ENCODE peak calls at places on chromosome 9, in eight cellular contexts. One of them, this sample, is unnamed.

GRCh38 chr9:97307091-97307490 is 368 bp upstream of the CCDC180 start:
- DNase-seq in IMR-90: peak; percentile 57
- DNase-seq in endothelial cell of umbilical vein: peak; percentile 66
- DNase-seq in MM.1S: no peak
- DNase-seq in breast epithelium: peak; percentile 76
- DNase-seq in OCI-LY7: no peak
- DNase-seq in ascending aorta: no peak
- DNase-seq in cardiac muscle cell: peak; percentile 63
- DNase-seq in this sample: peak; percentile 53

GRCh38 chr9:137236238-137236935 is 4.7 kb upstream of the TUBB4B start:
- DNase-seq in IMR-90: peak; percentile 63
- DNase-seq in endothelial cell of umbilical vein: peak; percentile 77
- DNase-seq in MM.1S: peak; percentile 83
- DNase-seq in breast epithelium: peak; percentile 93
- DNase-seq in OCI-LY7: peak; percentile 90
- DNase-seq in ascending aorta: peak; percentile 29
- DNase-seq in cardiac muscle cell: peak; percentile 96
- DNase-seq in this sample: peak; percentile 76

GRCh38 chr9:69768716-69769115 is 8.9 kb upstream of the PTAR1 start:
- DNase-seq in IMR-90: peak; percentile 34
- DNase-seq in endothelial cell of umbilical vein: no peak
- DNase-seq in MM.1S: no peak
- DNase-seq in breast epithelium: no peak
- DNase-seq in OCI-LY7: no peak
- DNase-seq in ascending aorta: no peak
- DNase-seq in cardiac muscle cell: no peak
- DNase-seq in this sample: no peak

GRCh38 chr9:33458444-33458843 is 11.1 kb upstream of the AQP3 start:
- DNase-seq in IMR-90: peak; percentile 46
- DNase-seq in endothelial cell of umbilical vein: peak; percentile 38
- DNase-seq in MM.1S: peak; percentile 41
- DNase-seq in breast epithelium: no peak
- DNase-seq in OCI-LY7: peak; percentile 52
- DNase-seq in ascending aorta: no peak
- DNase-seq in cardiac muscle cell: no peak
- DNase-seq in this sample: no peak

GRCh38 chr9:134882204-134882785 is 1.7 kb downstream of the FCN2 start:
- DNase-seq in IMR-90: no peak
- DNase-seq in endothelial cell of umbilical vein: no peak
- DNase-seq in MM.1S: no peak
- DNase-seq in breast epithelium: no peak
- DNase-seq in OCI-LY7: no peak
- DNase-seq in ascending aorta: no peak
- DNase-seq in cardiac muscle cell: no peak
- DNase-seq in this sample: no peak

GRCh38 chr9:63816742-63817621 is 1468.0 kb downstream of the FOXD4L5 start:
- DNase-seq in IMR-90: peak; percentile 82
- DNase-seq in endothelial cell of umbilical vein: peak; percentile 69
- DNase-seq in MM.1S: peak; percentile 78
- DNase-seq in breast epithelium: peak; percentile 98
- DNase-seq in OCI-LY7: peak; percentile 78
- DNase-seq in ascending aorta: peak; percentile 16
- DNase-seq in cardiac muscle cell: peak; percentile 68
- DNase-seq in this sample: peak; percentile 44

GRCh38 chr9:134887686-134888602 is 7.3 kb downstream of the FCN2 start:
- DNase-seq in IMR-90: no peak
- DNase-seq in endothelial cell of umbilical vein: no peak
- DNase-seq in MM.1S: no peak
- DNase-seq in breast epithelium: no peak
- DNase-seq in OCI-LY7: no peak
- DNase-seq in ascending aorta: no peak
- DNase-seq in cardiac muscle cell: no peak
- DNase-seq in this sample: no peak

GRCh38 chr9:81628897-81629296 is 60.5 kb downstream of the TLE1 start:
- DNase-seq in IMR-90: peak; percentile 65
- DNase-seq in endothelial cell of umbilical vein: no peak
- DNase-seq in MM.1S: no peak
- DNase-seq in breast epithelium: no peak
- DNase-seq in OCI-LY7: no peak
- DNase-seq in ascending aorta: no peak
- DNase-seq in cardiac muscle cell: no peak
- DNase-seq in this sample: no peak

GRCh38 chr9:124440786-124441185 is 9.5 kb upstream of the ADGRD2 start:
- DNase-seq in IMR-90: no peak
- DNase-seq in endothelial cell of umbilical vein: no peak
- DNase-seq in MM.1S: no peak
- DNase-seq in breast epithelium: no peak
- DNase-seq in OCI-LY7: no peak
- DNase-seq in ascending aorta: no peak
- DNase-seq in cardiac muscle cell: no peak
- DNase-seq in this sample: no peak

GRCh38 chr9:87615547-87616148 is 110.3 kb upstream of the CTSL start:
- DNase-seq in IMR-90: no peak
- DNase-seq in endothelial cell of umbilical vein: no peak
- DNase-seq in MM.1S: no peak
- DNase-seq in breast epithelium: no peak
- DNase-seq in OCI-LY7: no peak
- DNase-seq in ascending aorta: no peak
- DNase-seq in cardiac muscle cell: no peak
- DNase-seq in this sample: no peak

GRCh38 chr9:133513214-133514088 is 11.3 kb downstream of the MYMK start:
- DNase-seq in IMR-90: no peak
- DNase-seq in endothelial cell of umbilical vein: no peak
- DNase-seq in MM.1S: no peak
- DNase-seq in breast epithelium: no peak
- DNase-seq in OCI-LY7: no peak
- DNase-seq in ascending aorta: no peak
- DNase-seq in cardiac muscle cell: no peak
- DNase-seq in this sample: no peak

GRCh38 chr9:107894572-107895261 is 405.1 kb upstream of the KLF4 start:
- DNase-seq in IMR-90: peak; percentile 93
- DNase-seq in endothelial cell of umbilical vein: no peak
- DNase-seq in MM.1S: no peak
- DNase-seq in breast epithelium: no peak
- DNase-seq in OCI-LY7: no peak
- DNase-seq in ascending aorta: no peak
- DNase-seq in cardiac muscle cell: no peak
- DNase-seq in this sample: no peak

GRCh38 chr9:98087420-98088354 is 31.2 kb downstream of the NANS start:
- DNase-seq in IMR-90: peak; percentile 20
- DNase-seq in endothelial cell of umbilical vein: peak; percentile 76
- DNase-seq in MM.1S: no peak
- DNase-seq in breast epithelium: no peak
- DNase-seq in OCI-LY7: no peak
- DNase-seq in ascending aorta: no peak
- DNase-seq in cardiac muscle cell: peak; percentile 55
- DNase-seq in this sample: no peak

GRCh38 chr9:36486454-36486932 is 86.2 kb upstream of the MELK start:
- DNase-seq in IMR-90: peak; percentile 11
- DNase-seq in endothelial cell of umbilical vein: peak; percentile 46
- DNase-seq in MM.1S: peak; percentile 10
- DNase-seq in breast epithelium: no peak
- DNase-seq in OCI-LY7: no peak
- DNase-seq in ascending aorta: no peak
- DNase-seq in cardiac muscle cell: peak; percentile 57
- DNase-seq in this sample: peak; percentile 12

GRCh38 chr9:81113408-81114124 is 575.8 kb downstream of the TLE1 start:
- DNase-seq in IMR-90: no peak
- DNase-seq in endothelial cell of umbilical vein: no peak
- DNase-seq in MM.1S: peak; percentile 86
- DNase-seq in breast epithelium: no peak
- DNase-seq in OCI-LY7: peak; percentile 1
- DNase-seq in ascending aorta: no peak
- DNase-seq in cardiac muscle cell: no peak
- DNase-seq in this sample: no peak

GRCh38 chr9:72704688-72705375 is 183.4 kb downstream of the TMC1 start:
- DNase-seq in IMR-90: no peak
- DNase-seq in endothelial cell of umbilical vein: no peak
- DNase-seq in MM.1S: no peak
- DNase-seq in breast epithelium: no peak
- DNase-seq in OCI-LY7: no peak
- DNase-seq in ascending aorta: no peak
- DNase-seq in cardiac muscle cell: no peak
- DNase-seq in this sample: no peak

GRCh38 chr9:12703996-12704395 is 10.8 kb downstream of the TYRP1 start:
- DNase-seq in IMR-90: peak; percentile 12
- DNase-seq in endothelial cell of umbilical vein: no peak
- DNase-seq in MM.1S: no peak
- DNase-seq in breast epithelium: no peak
- DNase-seq in OCI-LY7: no peak
- DNase-seq in ascending aorta: no peak
- DNase-seq in cardiac muscle cell: no peak
- DNase-seq in this sample: no peak

GRCh38 chr9:110284211-110284849 is 28.0 kb upstream of the TXN start:
- DNase-seq in IMR-90: no peak
- DNase-seq in endothelial cell of umbilical vein: no peak
- DNase-seq in MM.1S: no peak
- DNase-seq in breast epithelium: no peak
- DNase-seq in OCI-LY7: no peak
- DNase-seq in ascending aorta: no peak
- DNase-seq in cardiac muscle cell: no peak
- DNase-seq in this sample: no peak

GRCh38 chr9:132834343-132834742 is 43.7 kb downstream of the AK8 start:
- DNase-seq in IMR-90: no peak
- DNase-seq in endothelial cell of umbilical vein: no peak
- DNase-seq in MM.1S: no peak
- DNase-seq in breast epithelium: no peak
- DNase-seq in OCI-LY7: no peak
- DNase-seq in ascending aorta: no peak
- DNase-seq in cardiac muscle cell: no peak
- DNase-seq in this sample: no peak

GRCh38 chr9:113692264-113692663 is 183.8 kb upstream of the ZNF618 start:
- DNase-seq in IMR-90: no peak
- DNase-seq in endothelial cell of umbilical vein: no peak
- DNase-seq in MM.1S: no peak
- DNase-seq in breast epithelium: no peak
- DNase-seq in OCI-LY7: no peak
- DNase-seq in ascending aorta: no peak
- DNase-seq in cardiac muscle cell: no peak
- DNase-seq in this sample: no peak

GRCh38 chr9:115198018-115198417 is 80.1 kb upstream of the TNC start:
- DNase-seq in IMR-90: peak; percentile 79
- DNase-seq in endothelial cell of umbilical vein: no peak
- DNase-seq in MM.1S: no peak
- DNase-seq in breast epithelium: no peak
- DNase-seq in OCI-LY7: no peak
- DNase-seq in ascending aorta: peak; percentile 21
- DNase-seq in cardiac muscle cell: no peak
- DNase-seq in this sample: peak; percentile 37

GRCh38 chr9:129237195-129237611 is 59.1 kb upstream of the IER5L start:
- DNase-seq in IMR-90: peak; percentile 65
- DNase-seq in endothelial cell of umbilical vein: peak; percentile 46
- DNase-seq in MM.1S: no peak
- DNase-seq in breast epithelium: no peak
- DNase-seq in OCI-LY7: peak; percentile 41
- DNase-seq in ascending aorta: no peak
- DNase-seq in cardiac muscle cell: no peak
- DNase-seq in this sample: no peak

GRCh38 chr9:95003694-95004451 is 277.4 kb downstream of the AOPEP start:
- DNase-seq in IMR-90: peak; percentile 53
- DNase-seq in endothelial cell of umbilical vein: peak; percentile 73
- DNase-seq in MM.1S: peak; percentile 62
- DNase-seq in breast epithelium: no peak
- DNase-seq in OCI-LY7: no peak
- DNase-seq in ascending aorta: no peak
- DNase-seq in cardiac muscle cell: peak; percentile 55
- DNase-seq in this sample: no peak
- H3K4me3 ChIP-seq in IMR-90: peak overlapping the region; percentile 92
- H3K4me3 ChIP-seq in endothelial cell of umbilical vein: peak overlapping the region; percentile 97
- H3K4me3 ChIP-seq in MM.1S: peak overlapping the region; percentile 90
- H3K4me3 ChIP-seq in breast epithelium: peak overlapping the region; percentile 70
- H3K4me3 ChIP-seq in OCI-LY7: peak overlapping the region; percentile 62
- H3K4me3 ChIP-seq in ascending aorta: peak overlapping the region; percentile 83
- H3K4me3 ChIP-seq in cardiac muscle cell: peak overlapping the region; percentile 60
- H3K4me3 ChIP-seq in this sample: peak overlapping the region; percentile 84

GRCh38 chr9:5326893-5327548 is 12.7 kb downstream of the RLN1 start:
- DNase-seq in IMR-90: peak; percentile 2
- DNase-seq in endothelial cell of umbilical vein: no peak
- DNase-seq in MM.1S: no peak
- DNase-seq in breast epithelium: no peak
- DNase-seq in OCI-LY7: no peak
- DNase-seq in ascending aorta: no peak
- DNase-seq in cardiac muscle cell: peak; percentile 5
- DNase-seq in this sample: no peak
- TF ChIP-seq CTCF in IMR-90: no peak
- TF ChIP-seq CTCF in endothelial cell of umbilical vein: no peak
- TF ChIP-seq CTCF in MM.1S: no peak
- TF ChIP-seq CTCF in breast epithelium: no peak
- TF ChIP-seq CTCF in OCI-LY7: no peak
- TF ChIP-seq CTCF in ascending aorta: no peak
- TF ChIP-seq CTCF in cardiac muscle cell: no peak
- TF ChIP-seq CTCF in this sample: no peak

DNA sequence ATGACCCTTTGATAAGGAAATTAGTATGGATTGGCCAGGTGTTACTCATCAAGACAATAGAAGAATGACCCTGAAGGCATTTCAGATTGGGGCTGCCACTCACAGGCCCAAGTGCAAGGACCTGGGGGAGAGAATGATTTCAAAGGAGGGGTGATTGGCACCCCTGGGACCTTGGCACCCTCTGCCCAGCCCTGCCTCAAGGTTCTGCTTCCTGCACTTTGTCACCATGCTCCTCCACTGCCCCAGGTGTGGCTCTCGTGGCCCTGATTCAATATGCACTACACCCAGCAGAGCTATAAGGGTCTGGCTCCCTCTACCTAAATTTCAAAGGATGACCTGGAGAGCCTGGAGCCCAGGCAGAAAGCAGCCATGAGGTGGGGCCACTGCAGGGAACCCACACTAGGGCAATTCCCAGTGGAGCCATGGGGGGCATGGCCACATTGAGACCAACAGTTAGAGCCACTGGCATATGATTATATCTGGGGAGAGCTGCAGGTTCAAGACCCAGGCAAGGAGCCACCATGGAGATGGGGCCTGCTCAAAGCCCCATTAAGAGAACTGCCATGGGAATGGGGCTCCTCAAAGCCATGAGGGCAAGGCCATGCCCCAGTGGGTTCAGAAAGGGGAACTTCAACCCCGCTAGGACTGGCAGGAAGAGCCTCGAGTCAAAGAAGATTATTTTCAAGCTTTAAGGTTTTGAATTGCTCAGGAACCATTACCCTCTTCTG is 93.0 kb downstream of the CEMIP2 start:
- DNase-seq in IMR-90: no peak
- DNase-seq in endothelial cell of umbilical vein: no peak
- DNase-seq in MM.1S: no peak
- DNase-seq in breast epithelium: no peak
- DNase-seq in OCI-LY7: no peak
- DNase-seq in ascending aorta: no peak
- DNase-seq in cardiac muscle cell: no peak
- DNase-seq in this sample: no peak
- H3K27ac ChIP-seq in IMR-90: no peak overlapping the region
- H3K27ac ChIP-seq in endothelial cell of umbilical vein: no peak overlapping the region
- H3K27ac ChIP-seq in MM.1S: no peak overlapping the region
- H3K27ac ChIP-seq in breast epithelium: no peak overlapping the region
- H3K27ac ChIP-seq in OCI-LY7: no peak overlapping the region
- H3K27ac ChIP-seq in ascending aorta: no peak overlapping the region
- H3K27ac ChIP-seq in cardiac muscle cell: no peak overlapping the region
- H3K27ac ChIP-seq in this sample: no peak overlapping the region

DNA sequence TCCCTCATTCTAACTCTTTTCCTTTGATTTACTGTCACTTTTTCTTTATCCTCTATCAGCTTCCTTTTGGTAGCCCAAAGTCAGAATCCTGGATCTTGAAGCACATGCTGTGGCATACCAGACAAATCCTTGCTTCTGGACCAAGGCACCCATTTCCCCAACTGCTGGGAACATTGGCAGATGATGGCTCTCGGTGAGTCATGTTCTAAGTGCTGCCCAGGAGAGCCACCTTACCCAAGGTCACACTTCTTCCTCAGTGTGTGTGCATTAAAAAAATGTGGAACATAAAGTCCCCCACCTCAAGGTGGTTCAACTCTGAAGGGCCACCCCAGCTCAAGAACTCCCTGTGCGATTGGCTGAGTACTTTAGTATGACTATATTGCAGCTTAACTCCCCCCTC is 141.4 kb upstream of the PUM3 start:
- DNase-seq in IMR-90: no peak
- DNase-seq in endothelial cell of umbilical vein: no peak
- DNase-seq in MM.1S: no peak
- DNase-seq in breast epithelium: no peak
- DNase-seq in OCI-LY7: no peak
- DNase-seq in ascending aorta: no peak
- DNase-seq in cardiac muscle cell: no peak
- DNase-seq in this sample: no peak
- H3K4me3 ChIP-seq in IMR-90: no peak overlapping the region
- H3K4me3 ChIP-seq in endothelial cell of umbilical vein: no peak overlapping the region
- H3K4me3 ChIP-seq in MM.1S: no peak overlapping the region
- H3K4me3 ChIP-seq in breast epithelium: no peak overlapping the region
- H3K4me3 ChIP-seq in OCI-LY7: no peak overlapping the region
- H3K4me3 ChIP-seq in ascending aorta: no peak overlapping the region
- H3K4me3 ChIP-seq in cardiac muscle cell: no peak overlapping the region
- H3K4me3 ChIP-seq in this sample: no peak overlapping the region